ENCODE peak calls at places on chromosomes 7 and 10, in five cellular contexts. E, Z, P, T and W are unnamed samples.

GRCh38 chr7:94513565-94513860 is 3.9 kb downstream of the CASD1 start:
- DNase-seq in E (no peak), Z (peak; percentile 29), P (no peak), T (no peak), W (no peak)

GRCh38 chr10:99620713-99621453 is 644 bp upstream of the SLC25A28 start:
- DNase-seq in E (peak; percentile 61), Z (peak; percentile 95), P (no peak), T (peak; percentile 89), W (peak; percentile 87)

GRCh38 chr7:64182036-64182790 is 24.8 kb upstream of the ZNF735 start:
- DNase-seq in E (no peak), Z (no peak), P (no peak), T (no peak), W (no peak)

GRCh38 chr7:149734514-149735075 is 38.8 kb downstream of the ZNF467 start:
- DNase-seq in E (no peak), Z (no peak), P (no peak), T (no peak), W (no peak)

GRCh38 chr10:49309691-49310371 is 10.9 kb downstream of the C10orf71 start:
- DNase-seq in E (no peak), Z (no peak), P (no peak), T (no peak), W (no peak)

GRCh38 chr10:44023517-44023916 is 361.4 kb downstream of the CXCL12 start:
- DNase-seq in E (no peak), Z (no peak), P (no peak), T (no peak), W (no peak)

GRCh38 chr10:21525367-21526183 is at the start of gene SKIDA1:
- DNase-seq in E (no peak), Z (peak; percentile 89), P (no peak), T (peak; percentile 69), W (peak; percentile 76)

GRCh38 chr10:90658791-90659190 is 199.0 kb downstream of the HTR7 start:
- DNase-seq in E (no peak), Z (no peak), P (no peak), T (no peak), W (no peak)

GRCh38 chr7:27863866-27864265 is 123.9 kb downstream of the TAX1BP1 start:
- DNase-seq in E (no peak), Z (no peak), P (no peak), T (no peak), W (no peak)

GRCh38 chr10:45589868-45590267 is 82.7 kb downstream of the ZFAND4 start:
- DNase-seq in E (no peak), Z (no peak), P (no peak), T (no peak), W (no peak)

GRCh38 chr7:112383671-112384417 is 66.4 kb upstream of the IFRD1 start:
- DNase-seq in E (no peak), Z (peak; percentile 8), P (no peak), T (no peak), W (no peak)

GRCh38 chr10:24096281-24096680 is 112.7 kb upstream of the KIAA1217 start:
- DNase-seq in E (no peak), Z (no peak), P (no peak), T (no peak), W (no peak)

GRCh38 chr7:48059706-48060105 is 24.4 kb downstream of the C7orf57 start:
- DNase-seq in E (no peak), Z (no peak), P (no peak), T (no peak), W (no peak)

GRCh38 chr10:102642553-102643345 is 1.5 kb upstream of the TRIM8 start:
- DNase-seq in E (no peak), Z (peak; percentile 85), P (no peak), T (peak; percentile 68), W (peak; percentile 63)

GRCh38 chr10:86100581-86101061 is 266.0 kb downstream of the GRID1 start:
- DNase-seq in E (no peak), Z (peak; percentile 11), P (no peak), T (no peak), W (no peak)

GRCh38 chr7:39618868-39619267 is 4.5 kb upstream of the RALA start:
- DNase-seq in E (no peak), Z (no peak), P (no peak), T (no peak), W (no peak)

GRCh38 chr7:123865517-123866117 is 20.6 kb downstream of the HYAL4 start:
- DNase-seq in E (no peak), Z (peak; percentile 67), P (no peak), T (peak; percentile 60), W (peak; percentile 31)

DNA sequence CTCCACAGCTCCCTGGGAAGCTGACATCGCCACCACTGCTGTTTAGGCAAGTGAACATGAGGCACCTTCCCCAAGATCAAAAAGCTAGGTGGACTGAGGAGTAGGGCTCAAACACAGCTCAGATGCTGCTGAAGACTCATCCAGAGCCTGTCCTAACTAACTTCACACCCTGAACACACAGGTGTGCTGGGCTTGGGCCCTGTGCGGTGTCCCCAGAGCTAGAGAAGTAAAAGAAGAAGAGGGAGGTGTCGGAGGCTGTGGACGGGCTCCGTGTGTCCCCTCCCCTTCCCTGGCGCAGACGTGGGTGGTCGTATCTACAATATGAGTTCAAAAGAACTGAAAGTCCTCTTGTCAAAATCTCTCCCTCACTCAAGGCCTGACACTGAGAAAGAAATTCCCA is 373.4 kb upstream of the MGMT start:
- DNase-seq in E (no peak), Z (no peak), P (no peak), T (no peak), W (no peak)
- TF ChIP-seq CTCF in E (no peak), Z (no peak), P (no peak), T (no peak), W (no peak)

GRCh38 chr10:26573674-26574073 is 123.8 kb upstream of the PDSS1 start:
- DNase-seq in E (no peak), Z (no peak), P (no peak), T (no peak), W (no peak)
- TF ChIP-seq CTCF in E (no peak), Z (no peak), P (peak; percentile 51), T (no peak), W (no peak)

GRCh38 chr7:49635800-49636199 is 137.6 kb upstream of the VWC2 start:
- DNase-seq in E (no peak), Z (no peak), P (no peak), T (no peak), W (no peak)
- TF ChIP-seq CTCF in E (no peak), Z (no peak), P (no peak), T (no peak), W (no peak)

GRCh38 chr10:93224005-93224779 is 150.5 kb downstream of the CYP26A1 start:
- DNase-seq in E (no peak), Z (no peak), P (no peak), T (no peak), W (no peak)
- TF ChIP-seq CTCF in E (no peak), Z (peak; percentile 17), P (peak; percentile 18), T (no peak), W (no peak)

GRCh38 chr7:110486549-110486948 is 604.4 kb upstream of the LRRN3 start:
- DNase-seq in E (no peak), Z (no peak), P (no peak), T (no peak), W (no peak)
- TF ChIP-seq CTCF in E (no peak), Z (no peak), P (no peak), T (no peak), W (no peak)

GRCh38 chr7:35037211-35037525 is at the start of gene DPY19L1:
- DNase-seq in E (no peak), Z (no peak), P (no peak), T (no peak), W (no peak)

GRCh38 chr7:35036361-35037171 is 719 bp downstream of the DPY19L1 start:
- DNase-seq in E (no peak), Z (peak; percentile 51), P (no peak), T (peak; percentile 74), W (peak; percentile 15)

GRCh38 chr7:35037526-35038339 is 448 bp upstream of the DPY19L1 start:
- DNase-seq in E (no peak), Z (peak; percentile 95), P (peak; percentile 71), T (peak; percentile 97), W (peak; percentile 90)

GRCh38 chr7:35038340-35038738 is 1.1 kb upstream of the DPY19L1 start:
- DNase-seq in E (no peak), Z (no peak), P (no peak), T (no peak), W (no peak)

DNA sequence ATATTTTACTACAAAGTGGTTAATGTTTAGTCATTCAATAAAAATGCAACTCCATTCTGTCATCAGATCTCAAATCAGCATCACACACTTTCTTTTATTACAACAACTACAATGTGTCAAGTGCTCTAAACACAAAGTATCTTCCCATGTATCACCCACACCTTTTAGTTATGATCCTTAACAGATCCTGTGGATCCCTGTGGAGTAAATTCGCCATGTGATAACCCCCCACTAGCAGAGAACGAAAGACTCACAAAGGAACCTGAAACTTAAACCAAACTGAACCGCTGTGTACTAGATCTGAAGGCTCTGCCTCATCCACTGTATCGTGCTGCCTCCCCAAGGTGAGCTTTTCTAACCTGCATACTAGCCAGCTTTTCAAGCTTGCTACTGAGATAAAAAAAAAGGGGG is 1.8 kb downstream of the DPY19L1 start:
- DNase-seq in E (no peak), Z (peak; percentile 32), P (no peak), T (no peak), W (no peak)
- TF ChIP-seq CTCF in E (no peak), Z (no peak), P (no peak), T (no peak), W (no peak)

GRCh38 chr10:17175551-17175950 is 25.9 kb downstream of the TRDMT1 start:
- DNase-seq in E (no peak), Z (peak; percentile 65), P (no peak), T (no peak), W (no peak)

GRCh38 chr10:17179002-17179401 is 22.5 kb downstream of the TRDMT1 start:
- DNase-seq in E (no peak), Z (peak; percentile 45), P (no peak), T (no peak), W (no peak)

GRCh38 chr10:17174626-17175025 is 26.8 kb downstream of the TRDMT1 start:
- DNase-seq in E (no peak), Z (peak; percentile 28), P (no peak), T (no peak), W (no peak)

GRCh38 chr10:17177014-17177413 is 24.5 kb downstream of the TRDMT1 start:
- DNase-seq in E (no peak), Z (no peak), P (no peak), T (no peak), W (no peak)

GRCh38 chr10:17178006-17178405 is 23.5 kb downstream of the TRDMT1 start:
- DNase-seq in E (no peak), Z (no peak), P (no peak), T (no peak), W (no peak)
- TF ChIP-seq CTCF in E (no peak), Z (no peak), P (no peak), T (no peak), W (no peak)

DNA sequence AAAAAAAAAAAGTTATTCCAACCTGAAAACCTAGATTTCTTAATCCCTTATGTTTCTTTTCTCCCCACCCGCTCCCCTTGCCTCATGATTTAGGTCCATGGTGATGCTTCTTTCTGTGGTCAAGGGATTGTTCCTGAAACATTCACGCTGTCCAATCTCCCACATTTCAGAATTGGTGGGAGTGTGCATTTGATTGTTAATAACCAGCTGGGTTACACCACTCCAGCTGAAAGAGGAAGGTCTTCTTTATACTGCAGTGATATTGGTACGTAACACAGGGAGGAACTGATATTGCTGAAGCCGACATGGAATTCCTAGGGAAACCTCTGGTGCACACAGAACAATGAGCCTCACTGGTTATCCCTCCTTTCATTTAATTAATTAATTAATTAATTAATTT is 22.7 kb downstream of the DHTKD1 start:
- DNase-seq in E (no peak), Z (no peak), P (no peak), T (no peak), W (no peak)
- TF ChIP-seq CTCF in E (no peak), Z (no peak), P (no peak), T (no peak), W (no peak)